ENCODE peak calls at places on chromosomes 1 and 21, in eight cellular contexts. One of them, this sample, is unnamed.

GRCh38 chr21:17660449-17660848 is 47.7 kb upstream of the BTG3 start:
- DNase-seq in IMR-90: no peak
- DNase-seq in WTC11: no peak
- DNase-seq in H1: no peak
- DNase-seq in GM12878: no peak
- DNase-seq in SK-N-SH: no peak
- DNase-seq in K562: no peak
- DNase-seq in HepG2: no peak
- DNase-seq in this sample: no peak

GRCh38 chr21:45580181-45580575 is 37.9 kb upstream of the SLC19A1 start:
- DNase-seq in WTC11: peak; percentile 5
- DNase-seq in H1: no peak
- DNase-seq in SK-N-SH: no peak
- DNase-seq in IMR-90: no peak
- DNase-seq in GM12878: no peak
- DNase-seq in K562: no peak
- DNase-seq in HepG2: no peak
- DNase-seq in this sample: no peak

GRCh38 chr1:30722175-30722537 is 1.2 kb downstream of the MATN1 start:
- DNase-seq in K562: no peak
- DNase-seq in H1: no peak
- DNase-seq in IMR-90: no peak
- DNase-seq in WTC11: no peak
- DNase-seq in GM12878: no peak
- DNase-seq in HepG2: no peak
- DNase-seq in SK-N-SH: no peak
- DNase-seq in this sample: no peak

GRCh38 chr1:19485362-19486187 is at the start of gene CAPZB:
- DNase-seq in HepG2: peak; percentile 75
- DNase-seq in K562: peak; percentile 96
- DNase-seq in SK-N-SH: peak; percentile 99
- DNase-seq in GM12878: no peak
- DNase-seq in H1: no peak
- DNase-seq in WTC11: peak; percentile 88
- DNase-seq in IMR-90: peak; percentile 81
- DNase-seq in this sample: peak; percentile 83

GRCh38 chr1:181099152-181100014 is 10.9 kb downstream of the IER5 start:
- DNase-seq in SK-N-SH: no peak
- DNase-seq in WTC11: no peak
- DNase-seq in GM12878: peak; percentile 95
- DNase-seq in IMR-90: peak; percentile 47
- DNase-seq in HepG2: no peak
- DNase-seq in H1: no peak
- DNase-seq in K562: no peak
- DNase-seq in this sample: no peak

GRCh38 chr1:72186733-72187307 is 95.5 kb downstream of the NEGR1 start:
- DNase-seq in IMR-90: peak; percentile 38
- DNase-seq in WTC11: no peak
- DNase-seq in HepG2: peak; percentile 1
- DNase-seq in H1: no peak
- DNase-seq in SK-N-SH: peak; percentile 5
- DNase-seq in GM12878: no peak
- DNase-seq in K562: no peak
- DNase-seq in this sample: no peak

GRCh38 chr1:6579374-6580118 is at the start of gene ZBTB48:
- DNase-seq in IMR-90: peak; percentile 95
- DNase-seq in K562: peak; percentile 100
- DNase-seq in GM12878: peak; percentile 74
- DNase-seq in WTC11: peak; percentile 99
- DNase-seq in H1: peak; percentile 82
- DNase-seq in HepG2: peak; percentile 94
- DNase-seq in SK-N-SH: peak; percentile 100
- DNase-seq in this sample: peak; percentile 96

GRCh38 chr1:198153103-198153502 is 3.7 kb upstream of the NEK7 start:
- DNase-seq in WTC11: no peak
- DNase-seq in HepG2: no peak
- DNase-seq in GM12878: no peak
- DNase-seq in K562: no peak
- DNase-seq in H1: no peak
- DNase-seq in SK-N-SH: no peak
- DNase-seq in IMR-90: peak; percentile 86
- DNase-seq in this sample: no peak

GRCh38 chr1:166905930-166906329 is 29.9 kb upstream of the TADA1 start:
- DNase-seq in GM12878: no peak
- DNase-seq in IMR-90: peak; percentile 37
- DNase-seq in WTC11: no peak
- DNase-seq in H1: no peak
- DNase-seq in K562: no peak
- DNase-seq in SK-N-SH: no peak
- DNase-seq in HepG2: no peak
- DNase-seq in this sample: no peak

GRCh38 chr1:156773607-156774006 is 6.3 kb downstream of the PRCC start:
- DNase-seq in H1: no peak
- DNase-seq in WTC11: no peak
- DNase-seq in SK-N-SH: no peak
- DNase-seq in IMR-90: no peak
- DNase-seq in GM12878: no peak
- DNase-seq in K562: no peak
- DNase-seq in HepG2: no peak
- DNase-seq in this sample: no peak

GRCh38 chr1:203342192-203342940 is 8.6 kb downstream of the FMOD start:
- DNase-seq in H1: no peak
- DNase-seq in WTC11: peak; percentile 83
- DNase-seq in K562: peak; percentile 78
- DNase-seq in HepG2: peak; percentile 46
- DNase-seq in IMR-90: peak; percentile 38
- DNase-seq in GM12878: no peak
- DNase-seq in SK-N-SH: peak; percentile 82
- DNase-seq in this sample: peak; percentile 83

GRCh38 chr1:69203166-69203565 is 364.6 kb upstream of the LRRC7 start:
- DNase-seq in IMR-90: no peak
- DNase-seq in SK-N-SH: no peak
- DNase-seq in GM12878: no peak
- DNase-seq in K562: no peak
- DNase-seq in WTC11: no peak
- DNase-seq in H1: no peak
- DNase-seq in HepG2: no peak
- DNase-seq in this sample: no peak

GRCh38 chr1:81414417-81415087 is 386.2 kb upstream of the ADGRL2 start:
- DNase-seq in SK-N-SH: peak; percentile 31
- DNase-seq in K562: peak; percentile 9
- DNase-seq in HepG2: no peak
- DNase-seq in H1: peak; percentile 57
- DNase-seq in WTC11: peak; percentile 86
- DNase-seq in IMR-90: peak; percentile 23
- DNase-seq in GM12878: peak; percentile 9
- DNase-seq in this sample: peak; percentile 16

GRCh38 chr1:210505601-210506564 is 177.2 kb downstream of the HHAT start:
- DNase-seq in WTC11: no peak
- DNase-seq in IMR-90: no peak
- DNase-seq in SK-N-SH: no peak
- DNase-seq in GM12878: no peak
- DNase-seq in HepG2: no peak
- DNase-seq in K562: no peak
- DNase-seq in H1: no peak
- DNase-seq in this sample: no peak

GRCh38 chr1:59290173-59290954 is 6.5 kb upstream of the FGGY start:
- DNase-seq in GM12878: no peak
- DNase-seq in H1: peak; percentile 33
- DNase-seq in K562: peak; percentile 78
- DNase-seq in IMR-90: peak; percentile 52
- DNase-seq in WTC11: peak; percentile 53
- DNase-seq in SK-N-SH: peak; percentile 42
- DNase-seq in HepG2: peak; percentile 56
- DNase-seq in this sample: peak; percentile 68
- TF ChIP-seq USF2 in GM12878: no peak
- TF ChIP-seq USF2 in H1: no peak
- TF ChIP-seq USF2 in K562: peak; percentile 41
- TF ChIP-seq USF2 in IMR-90: no peak
- TF ChIP-seq USF2 in WTC11: no peak
- TF ChIP-seq USF2 in SK-N-SH: no peak
- TF ChIP-seq USF2 in HepG2: no peak
- TF ChIP-seq USF2 in this sample: no peak

DNA sequence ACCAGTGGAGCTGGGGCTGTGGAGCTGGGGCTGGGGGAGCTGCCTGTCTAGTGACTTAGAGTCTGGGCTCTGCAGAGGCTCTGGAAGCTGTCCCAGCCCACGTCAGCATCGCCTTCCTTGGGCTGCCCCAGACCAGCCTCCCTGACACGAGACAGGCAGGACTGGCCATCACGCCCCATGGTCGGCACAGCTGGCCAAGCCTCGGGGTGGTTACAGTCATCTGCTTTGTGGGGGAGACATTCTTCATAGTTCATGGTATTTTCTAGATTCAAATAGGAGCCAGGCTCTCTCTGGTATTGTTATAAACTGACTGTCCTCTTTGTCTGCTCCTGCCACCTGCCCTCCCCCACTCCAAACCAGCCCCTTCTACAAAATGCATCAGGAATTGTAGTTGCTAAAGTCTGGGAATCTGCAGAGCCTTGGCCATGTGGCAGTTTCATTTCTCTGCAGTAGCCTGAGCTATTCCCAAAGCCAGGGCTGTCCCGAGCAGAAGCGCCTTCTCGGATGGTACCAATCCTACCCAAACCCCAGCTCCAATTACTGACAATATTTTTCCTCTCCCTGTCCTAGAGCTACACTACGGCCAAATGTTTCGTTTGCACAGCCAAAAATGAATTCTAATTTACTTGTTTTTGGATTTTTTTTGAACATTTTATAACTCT is 29.4 kb downstream of the OLFML2B start:
- DNase-seq in GM12878: no peak
- DNase-seq in HepG2: no peak
- DNase-seq in IMR-90: peak; percentile 49
- DNase-seq in K562: no peak
- DNase-seq in SK-N-SH: peak; percentile 32
- DNase-seq in WTC11: no peak
- DNase-seq in H1: no peak
- DNase-seq in this sample: no peak
- TF ChIP-seq USF2 in GM12878: no peak
- TF ChIP-seq USF2 in HepG2: no peak
- TF ChIP-seq USF2 in IMR-90: no peak
- TF ChIP-seq USF2 in K562: no peak
- TF ChIP-seq USF2 in SK-N-SH: no peak
- TF ChIP-seq USF2 in WTC11: no peak
- TF ChIP-seq USF2 in H1: no peak
- TF ChIP-seq USF2 in this sample: no peak

GRCh38 chr1:162372159-162373071 is 4.2 kb downstream of the SPATA46 start:
- DNase-seq in WTC11: no peak
- DNase-seq in GM12878: no peak
- DNase-seq in K562: peak; percentile 91
- DNase-seq in HepG2: no peak
- DNase-seq in SK-N-SH: peak; percentile 83
- DNase-seq in H1: no peak
- DNase-seq in IMR-90: no peak
- DNase-seq in this sample: no peak

GRCh38 chr1:162373541-162374375 is 2.9 kb downstream of the SPATA46 start:
- DNase-seq in IMR-90: peak; percentile 16
- DNase-seq in H1: no peak
- DNase-seq in WTC11: no peak
- DNase-seq in GM12878: no peak
- DNase-seq in SK-N-SH: no peak
- DNase-seq in HepG2: no peak
- DNase-seq in K562: peak; percentile 55
- DNase-seq in this sample: peak; percentile 46

GRCh38 chr1:162374406-162374805 is 2.2 kb downstream of the SPATA46 start:
- DNase-seq in HepG2: no peak
- DNase-seq in SK-N-SH: no peak
- DNase-seq in GM12878: no peak
- DNase-seq in IMR-90: no peak
- DNase-seq in K562: no peak
- DNase-seq in WTC11: no peak
- DNase-seq in H1: no peak
- DNase-seq in this sample: no peak

GRCh38 chr1:162371611-162372010 is 5.0 kb downstream of the SPATA46 start:
- DNase-seq in GM12878: no peak
- DNase-seq in K562: no peak
- DNase-seq in IMR-90: peak; percentile 18
- DNase-seq in H1: no peak
- DNase-seq in HepG2: no peak
- DNase-seq in WTC11: no peak
- DNase-seq in SK-N-SH: no peak
- DNase-seq in this sample: no peak

GRCh38 chr1:162373072-162373427 is 3.6 kb downstream of the SPATA46 start:
- DNase-seq in HepG2: no peak
- DNase-seq in H1: no peak
- DNase-seq in SK-N-SH: no peak
- DNase-seq in WTC11: no peak
- DNase-seq in K562: no peak
- DNase-seq in IMR-90: no peak
- DNase-seq in GM12878: no peak
- DNase-seq in this sample: no peak
- TF ChIP-seq USF2 in HepG2: no peak
- TF ChIP-seq USF2 in H1: no peak
- TF ChIP-seq USF2 in SK-N-SH: no peak
- TF ChIP-seq USF2 in WTC11: no peak
- TF ChIP-seq USF2 in K562: no peak
- TF ChIP-seq USF2 in IMR-90: no peak
- TF ChIP-seq USF2 in GM12878: no peak
- TF ChIP-seq USF2 in this sample: no peak

GRCh38 chr21:41642399-41642798 is 124.5 kb downstream of the RIPK4 start:
- DNase-seq in WTC11: no peak
- DNase-seq in GM12878: no peak
- DNase-seq in K562: no peak
- DNase-seq in SK-N-SH: no peak
- DNase-seq in HepG2: peak; percentile 14
- DNase-seq in H1: no peak
- DNase-seq in IMR-90: peak; percentile 43
- DNase-seq in this sample: no peak

GRCh38 chr21:41640756-41641509 is 125.9 kb downstream of the RIPK4 start:
- DNase-seq in IMR-90: peak; percentile 60
- DNase-seq in H1: no peak
- DNase-seq in HepG2: no peak
- DNase-seq in K562: no peak
- DNase-seq in SK-N-SH: no peak
- DNase-seq in GM12878: no peak
- DNase-seq in WTC11: no peak
- DNase-seq in this sample: no peak

GRCh38 chr21:41643246-41643966 is 123.4 kb downstream of the RIPK4 start:
- DNase-seq in HepG2: no peak
- DNase-seq in K562: no peak
- DNase-seq in IMR-90: no peak
- DNase-seq in SK-N-SH: no peak
- DNase-seq in H1: no peak
- DNase-seq in GM12878: no peak
- DNase-seq in WTC11: no peak
- DNase-seq in this sample: no peak

GRCh38 chr21:41641510-41641815 is 125.4 kb downstream of the RIPK4 start:
- DNase-seq in HepG2: no peak
- DNase-seq in IMR-90: no peak
- DNase-seq in GM12878: no peak
- DNase-seq in SK-N-SH: no peak
- DNase-seq in WTC11: no peak
- DNase-seq in H1: no peak
- DNase-seq in K562: no peak
- DNase-seq in this sample: no peak

GRCh38 chr21:41641821-41642368 is 125.0 kb downstream of the RIPK4 start:
- DNase-seq in GM12878: no peak
- DNase-seq in HepG2: peak; percentile 41
- DNase-seq in K562: no peak
- DNase-seq in IMR-90: peak; percentile 94
- DNase-seq in SK-N-SH: no peak
- DNase-seq in H1: no peak
- DNase-seq in WTC11: no peak
- DNase-seq in this sample: peak; percentile 43
- TF ChIP-seq USF2 in GM12878: no peak
- TF ChIP-seq USF2 in HepG2: no peak
- TF ChIP-seq USF2 in K562: no peak
- TF ChIP-seq USF2 in IMR-90: no peak
- TF ChIP-seq USF2 in SK-N-SH: no peak
- TF ChIP-seq USF2 in H1: no peak
- TF ChIP-seq USF2 in WTC11: no peak
- TF ChIP-seq USF2 in this sample: no peak

This sample was measured in A549.